ENCODE peak calls at places on chromosomes 4 and X, in ten cellular contexts. E is brain microvascular endothelial cell, Y is smooth muscle cell of the brain vasculature, F is T-cell, I is left cardiac atrium, Z is NCI-H82, C is GM13976, N is fibroblast of lung, P is skeletal muscle cell, B is mesothelial cell of epicardium. W is an unnamed sample.

GRCh38 chr4:16225996-16226815 is at the start of gene TAPT1:
- DNase-seq in Y (no peak), I (peak), E (peak), N (peak), P (no peak), Z (peak), B (peak), F (peak), C (peak), W (peak)

GRCh38 chrX:148991502-148991901 is 491.1 kb downstream of the AFF2 start:
- DNase-seq in F (no peak), N (no peak), B (no peak), I (no peak), P (no peak), E (no peak), C (no peak), Y (no peak), Z (no peak), W (no peak)

GRCh38 chr4:181792641-181793612 is 450.3 kb upstream of the TENM3 start:
- DNase-seq in P (no peak), B (no peak), Y (no peak), E (no peak), N (no peak), F (no peak), I (no peak), C (no peak), Z (no peak), W (no peak)

GRCh38 chr4:123659759-123660158 is 263.2 kb downstream of the SPRY1 start:
- DNase-seq in Z (no peak), C (no peak), Y (no peak), I (no peak), N (peak), P (no peak), E (no peak), B (no peak), F (no peak), W (no peak)

GRCh38 chrX:57289089-57289488 is 2.6 kb downstream of the FAAH2 start:
- DNase-seq in I (no peak), P (no peak), Y (no peak), Z (no peak), C (no peak), E (no peak), B (no peak), F (no peak), N (no peak), W (no peak)

GRCh38 chr4:155999743-156000142 is 46.1 kb upstream of the CTSO start:
- DNase-seq in C (peak), I (peak), P (no peak), F (no peak), Y (no peak), B (no peak), Z (peak), E (peak), N (peak), W (no peak)

GRCh38 chrX:46554942-46555341 is 9.7 kb upstream of the ZNF674 start:
- DNase-seq in I (no peak), Y (no peak), B (no peak), C (no peak), Z (no peak), E (no peak), P (no peak), N (peak), F (no peak), W (no peak)

GRCh38 chr4:121822796-121823504 is 733 bp downstream of the CCNA2 start:
- DNase-seq in C (peak), Z (peak), F (peak), E (peak), P (no peak), Y (no peak), I (no peak), N (peak), B (no peak), W (peak)

GRCh38 chr4:24753519-24753918 is 41.9 kb upstream of the SOD3 start:
- DNase-seq in C (no peak), N (no peak), Y (no peak), E (peak), F (no peak), Z (no peak), P (no peak), B (no peak), I (no peak), W (no peak)

GRCh38 chr4:187127456-187127855 is 403.8 kb upstream of the FAT1 start:
- DNase-seq in N (no peak), I (no peak), P (no peak), F (no peak), B (no peak), Y (no peak), E (no peak), C (no peak), Z (no peak), W (no peak)

GRCh38 chr4:76588268-76588667 is 153.2 kb downstream of the SHROOM3 start:
- DNase-seq in Y (no peak), F (no peak), Z (no peak), I (no peak), N (no peak), C (no peak), E (no peak), P (no peak), B (no peak), W (no peak)

GRCh38 chrX:53287493-53288138 is 6.2 kb upstream of the IQSEC2 start:
- DNase-seq in B (no peak), C (no peak), I (peak), F (peak), P (no peak), Z (peak), E (peak), Y (no peak), N (peak), W (peak)

GRCh38 chr4:86108152-86108551 is 251.7 kb downstream of the MAPK10 start:
- DNase-seq in F (no peak), N (no peak), Y (no peak), B (no peak), Z (no peak), I (no peak), P (no peak), E (peak), C (no peak), W (no peak)

GRCh38 chrX:118240359-118240758 is 105.5 kb upstream of the WDR44 start:
- DNase-seq in Z (peak), N (peak), I (no peak), C (no peak), P (peak), Y (no peak), B (no peak), E (no peak), F (no peak), W (no peak)

GRCh38 chrX:147912093-147912801 is 528 bp downstream of the FMR1 start:
- DNase-seq in N (peak), B (no peak), Y (no peak), Z (peak), F (peak), E (peak), I (peak), P (peak), C (peak), W (peak)

GRCh38 chr4:153593166-153593565 is 90.9 kb upstream of the TLR2 start:
- DNase-seq in N (no peak), C (no peak), E (no peak), I (no peak), B (no peak), Y (no peak), Z (peak), P (no peak), F (no peak), W (no peak)

GRCh38 chrX:16465081-16465876 is 184.7 kb upstream of the S100G start:
- DNase-seq in Z (no peak), Y (no peak), F (no peak), C (no peak), P (no peak), E (peak), N (no peak), B (no peak), I (no peak), W (no peak)

GRCh38 chr4:41749650-41750049 is 1.1 kb upstream of the PHOX2B start:
- DNase-seq in Y (no peak), P (no peak), B (no peak), Z (peak), N (no peak), C (no peak), I (no peak), F (no peak), E (no peak), W (no peak)

GRCh38 chrX:42732506-42732905 is 45.5 kb downstream of the PPP1R2C start:
- DNase-seq in P (peak), I (peak), Z (no peak), N (peak), F (no peak), Y (no peak), E (peak), B (no peak), C (no peak), W (no peak)

GRCh38 chrX:38754102-38754790 is 47.0 kb upstream of the MID1IP1 start:
- DNase-seq in F (no peak), N (peak), Z (peak), I (no peak), B (no peak), P (peak), E (peak), C (peak), Y (peak), W (peak)

GRCh38 chrX:80550722-80551121 is 130.5 kb downstream of the TENT5D start:
- DNase-seq in F (no peak), P (no peak), N (no peak), Z (peak), Y (no peak), C (no peak), B (no peak), I (no peak), E (no peak), W (no peak)

GRCh38 chrX:485368-485767 is 98.7 kb upstream of the PPP2R3B start:
- DNase-seq in F (no peak), N (no peak), P (no peak), Z (no peak), I (no peak), E (no peak), B (no peak), C (no peak), Y (no peak), W (no peak)

GRCh38 chrX:128781506-128781905 is 729.3 kb upstream of the ACTRT1 start:
- DNase-seq in E (no peak), N (no peak), B (no peak), Y (no peak), C (peak), F (peak), P (no peak), Z (peak), I (no peak), W (no peak)

GRCh38 chr4:109645874-109646591 is 57.2 kb downstream of the CASP6 start:
- DNase-seq in Y (no peak), E (no peak), P (no peak), B (no peak), I (no peak), C (no peak), N (no peak), Z (no peak), F (no peak), W (no peak)

GRCh38 chrX:75131973-75132627 is 24.0 kb downstream of the ABCB7 start:
- DNase-seq in I (no peak), Z (no peak), B (no peak), P (no peak), Y (no peak), E (no peak), C (no peak), N (no peak), F (no peak), W (no peak)

GRCh38 chr4:142264961-142265360 is 581.1 kb downstream of the INPP4B start:
- DNase-seq in P (no peak), E (peak), Y (no peak), B (no peak), Z (no peak), F (no peak), I (no peak), N (peak), C (no peak), W (no peak)

GRCh38 chr4:160371446-160371845 is 1268.6 kb downstream of the RAPGEF2 start:
- DNase-seq in P (no peak), E (no peak), F (no peak), N (no peak), Y (no peak), C (no peak), B (no peak), Z (no peak), I (no peak), W (no peak)

GRCh38 chrX:119177278-119177677 is 49.7 kb upstream of the KIAA1210 start:
- DNase-seq in F (no peak), P (no peak), C (no peak), Z (no peak), N (no peak), B (no peak), I (no peak), Y (no peak), E (no peak), W (no peak)

GRCh38 chr4:105092768-105093167 is 53.9 kb upstream of the TET2 start:
- DNase-seq in I (no peak), N (no peak), C (no peak), P (peak), B (no peak), Z (no peak), F (no peak), E (no peak), Y (no peak), W (no peak)

W was measured in germinal center.